ENCODE peak calls at places on chromosome 10, in five cellular contexts. Q is left ventricle myocardium inferior, K is stomach, T is adrenal gland, X is PC-9. O is an unnamed sample.

GRCh38 chr10:62972103-62972502 is 155.9 kb upstream of the EGR2 start:
- DNase-seq in T (no peak), Q (no peak), X (no peak), K (no peak), O (no peak)

GRCh38 chr10:44476421-44476820 is 91.5 kb upstream of the CXCL12 start:
- DNase-seq in T (no peak), Q (no peak), X (no peak), K (no peak), O (no peak)

GRCh38 chr10:12847361-12847975 is 154.0 kb downstream of the CCDC3 start:
- DNase-seq in T (no peak), X (no peak), Q (no peak), K (no peak), O (no peak)

GRCh38 chr10:80165173-80165572 is 32.6 kb downstream of the PLAC9 start:
- DNase-seq in T (no peak), X (peak), Q (no peak), K (no peak), O (peak)

GRCh38 chr10:112565434-112566053 is 118.5 kb downstream of the VTI1A start:
- DNase-seq in K (peak), T (peak), Q (no peak), X (peak), O (no peak)

GRCh38 chr10:24465124-24465874 is 256.4 kb downstream of the KIAA1217 start:
- DNase-seq in K (peak), T (no peak), Q (no peak), X (peak), O (no peak)

GRCh38 chr10:51685768-51686167 is 13.6 kb downstream of the CSTF2T start:
- DNase-seq in K (no peak), Q (no peak), T (peak), X (peak), O (no peak)

GRCh38 chr10:122480146-122480833 is 18.9 kb downstream of the HTRA1 start:
- DNase-seq in T (no peak), K (no peak), Q (no peak), X (no peak), O (no peak)

GRCh38 chr10:104146871-104147270 is 24.9 kb downstream of the SFR1 start:
- DNase-seq in X (no peak), T (no peak), K (no peak), Q (no peak), O (no peak)

GRCh38 chr10:97320480-97321031 is 1.5 kb downstream of the FRAT1 start:
- DNase-seq in X (no peak), T (no peak), Q (no peak), K (peak), O (no peak)

GRCh38 chr10:92689663-92690210 is at the start of gene HHEX:
- DNase-seq in Q (peak), K (peak), X (peak), T (peak), O (no peak)

GRCh38 chr10:61900829-61901783 is at the start of gene ARID5B:
- DNase-seq in K (peak), X (peak), Q (no peak), T (peak), O (no peak)

GRCh38 chr10:4512557-4513286 is 313.3 kb upstream of the AKR1E2 start:
- DNase-seq in T (no peak), Q (peak), X (peak), K (peak), O (no peak)

GRCh38 chr10:79053081-79053434 is 15.7 kb upstream of the ZMIZ1 start:
- DNase-seq in Q (no peak), T (no peak), K (no peak), X (no peak), O (no peak)

GRCh38 chr10:79050896-79051555 is 17.7 kb upstream of the ZMIZ1 start:
- DNase-seq in T (no peak), K (no peak), Q (peak), X (no peak), O (peak)

GRCh38 chr10:79053481-79054202 is 15.1 kb upstream of the ZMIZ1 start:
- DNase-seq in Q (peak), X (no peak), T (no peak), K (no peak), O (peak)

GRCh38 chr10:79051766-79052165 is 17.0 kb upstream of the ZMIZ1 start:
- DNase-seq in K (peak), Q (peak), T (no peak), X (no peak), O (peak)

DNA sequence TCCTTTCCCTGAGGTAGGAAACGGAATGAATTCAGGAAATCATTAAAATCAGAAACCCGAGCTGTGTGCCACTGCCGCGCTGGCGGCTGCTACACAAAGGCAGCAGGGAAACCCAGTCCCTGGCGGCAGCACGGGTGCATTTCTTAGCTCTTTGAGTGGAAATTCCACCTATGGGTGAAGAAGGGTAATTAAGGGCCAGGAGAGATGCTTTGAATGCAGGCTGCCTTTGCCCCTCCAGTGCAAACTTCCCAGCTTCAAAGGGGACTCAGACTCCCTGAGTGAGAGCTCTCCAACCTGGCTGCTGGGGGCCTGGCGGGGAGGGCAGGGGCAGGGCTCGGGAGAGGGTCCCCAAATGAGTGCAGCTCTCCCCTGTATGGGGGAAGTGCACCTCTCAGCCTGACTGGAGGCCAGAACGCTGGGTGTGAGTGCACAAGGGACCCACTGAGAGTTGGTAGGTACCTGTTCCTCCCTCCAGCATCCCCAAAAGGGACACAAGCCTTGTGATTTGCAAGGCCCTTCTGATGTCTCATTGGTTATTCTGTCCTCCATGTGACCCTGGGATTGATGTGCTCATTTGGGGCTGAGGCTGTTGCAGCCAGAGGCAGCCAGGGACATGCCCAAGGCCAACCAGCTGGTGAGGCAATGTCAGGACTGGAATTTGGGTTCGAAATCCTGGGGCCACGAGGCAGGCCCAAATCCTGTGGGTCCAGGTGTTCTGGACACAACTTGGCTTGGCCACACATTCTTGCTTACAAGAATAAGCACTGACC is 16.3 kb upstream of the ZMIZ1 start:
- DNase-seq in Q (peak), X (peak), T (peak), K (peak), O (peak)
- TF ChIP-seq CTCF in Q (no peak), X (peak), T (peak), K (peak), O (no peak)

GRCh38 chr10:32153252-32153651 is 97.0 kb upstream of the KIF5B start:
- DNase-seq in Q (no peak), K (no peak), X (no peak), T (no peak), O (no peak)

GRCh38 chr10:32153931-32154330 is 97.7 kb upstream of the KIF5B start:
- DNase-seq in X (no peak), Q (no peak), K (no peak), T (no peak), O (no peak)

GRCh38 chr10:32150532-32151101 is 94.4 kb upstream of the KIF5B start:
- DNase-seq in T (no peak), X (no peak), Q (no peak), K (no peak), O (no peak)

GRCh38 chr10:32149257-32149955 is 93.2 kb upstream of the KIF5B start:
- DNase-seq in T (peak), X (peak), Q (peak), K (peak), O (peak)

GRCh38 chr10:32151876-32152275 is 95.7 kb upstream of the KIF5B start:
- DNase-seq in X (no peak), T (no peak), Q (no peak), K (no peak), O (no peak)
- H3K27ac ChIP-seq in X (no peak), T (no peak), Q (no peak), K (no peak), O (no peak)

DNA sequence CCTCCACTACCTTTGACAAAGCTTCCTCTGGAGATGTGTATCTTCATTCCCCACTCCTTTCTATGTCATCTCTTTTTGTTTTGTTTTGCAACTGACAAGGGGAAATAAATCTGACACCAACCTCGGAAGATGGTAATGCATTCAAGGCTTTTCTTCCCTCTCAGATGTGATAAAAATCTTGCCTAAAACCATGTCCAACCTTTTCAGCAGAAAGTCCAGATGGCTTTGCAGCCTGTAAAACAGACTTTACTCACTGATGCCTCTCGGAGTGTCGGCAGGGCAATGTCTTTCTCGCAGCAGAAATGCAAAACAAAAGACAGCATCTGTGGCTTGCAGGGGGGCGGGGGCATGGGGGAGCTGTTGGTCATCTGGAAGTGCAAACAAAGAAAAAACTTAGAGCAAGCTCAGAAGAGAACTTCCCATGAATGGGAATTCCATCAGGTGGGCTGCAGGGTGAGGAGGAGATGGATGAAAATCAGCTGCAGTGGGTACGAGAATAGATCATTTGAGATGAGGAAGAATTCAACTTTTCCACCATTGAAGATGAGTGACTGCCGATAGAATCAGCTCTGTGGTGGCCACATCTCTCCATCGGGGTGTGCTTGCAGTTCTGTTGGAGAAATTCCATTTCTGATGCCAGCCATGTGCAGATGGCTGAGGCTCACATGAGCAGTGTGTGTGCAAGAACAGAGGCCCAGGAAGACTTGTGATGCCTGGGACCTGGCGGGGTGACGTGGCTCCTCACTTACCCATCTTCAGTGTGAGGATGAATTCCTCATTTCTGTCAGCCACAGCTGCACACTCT is 237.7 kb downstream of the WDR37 start:
- DNase-seq in X (no peak), Q (no peak), T (no peak), K (no peak), O (no peak)
- TF ChIP-seq CTCF in X (no peak), Q (no peak), T (no peak), K (no peak), O (no peak)

DNA sequence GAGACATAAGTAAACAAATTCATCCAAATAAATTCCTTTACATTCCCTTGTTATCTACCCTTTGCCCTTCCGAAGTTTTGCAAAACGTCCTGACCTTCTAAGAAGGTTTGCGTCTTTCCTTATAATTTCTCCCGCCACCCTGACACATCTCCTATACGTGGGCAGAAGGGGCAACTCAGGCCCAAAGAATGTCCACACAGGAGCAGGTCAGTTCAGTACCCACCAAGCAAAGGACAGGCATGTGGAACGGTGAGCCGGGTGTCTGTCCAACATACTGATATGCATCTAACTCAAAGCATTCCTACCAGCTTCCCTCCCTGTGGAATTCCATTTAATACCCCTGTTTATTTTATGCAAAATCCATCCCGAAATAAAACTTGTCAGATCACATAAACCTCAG is 85.2 kb downstream of the GPR26 start:
- DNase-seq in T (no peak), K (no peak), X (no peak), Q (no peak), O (no peak)
- H3K27ac ChIP-seq in T (no peak), K (no peak), X (no peak), Q (no peak), O (no peak)

DNA sequence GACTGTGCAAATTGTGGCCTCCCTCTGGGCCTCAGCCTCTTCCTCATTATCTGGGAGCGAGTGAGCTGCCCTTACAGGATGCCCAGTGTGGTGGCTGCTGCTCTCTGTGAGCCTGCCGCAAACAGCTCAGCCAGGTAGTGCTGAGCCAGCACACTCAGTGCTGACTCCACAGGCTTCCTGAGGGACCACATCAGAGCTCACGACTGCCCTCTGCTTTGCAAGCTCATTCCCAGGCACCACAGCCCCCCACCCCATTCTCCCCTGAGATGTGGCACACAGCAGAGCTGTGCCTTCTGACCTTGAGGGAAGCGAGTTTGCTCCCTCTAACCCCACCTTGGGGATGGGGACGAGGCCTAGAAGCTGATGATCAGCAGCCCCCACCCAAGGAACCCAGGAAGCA is 230.5 kb upstream of the PPP2R2D start:
- DNase-seq in K (no peak), T (no peak), X (no peak), Q (no peak), O (no peak)
- TF ChIP-seq CTCF in K (no peak), T (no peak), X (no peak), Q (no peak), O (no peak)

O was measured in coronary artery.